ENCODE peak calls at places on chromosomes 6 and 20, in eight cellular contexts. T is OCI-LY7, W is neural progenitor cell, S is fibroblast of pulmonary artery, U is fibroblast of lung, H is IMR-90, R is heart left ventricle, D is right cardiac atrium. Y is an unnamed sample.

GRCh38 chr6:148986608-148987007 is 239.8 kb downstream of the UST start:
- DNase-seq in T (no peak), W (no peak), S (no peak), U (no peak), H (no peak), R (no peak), D (no peak), Y (no peak)

GRCh38 chr6:125944434-125944816 is 12.1 kb upstream of the HINT3 start:
- DNase-seq in T (no peak), W (no peak), S (peak), U (peak), H (peak), R (peak), D (peak), Y (no peak)

GRCh38 chr20:45164906-45165305 is 9.8 kb upstream of the PI3 start:
- DNase-seq in T (no peak), W (no peak), S (no peak), U (no peak), H (no peak), R (no peak), D (no peak), Y (no peak)

GRCh38 chr6:89506716-89507597 is 74.0 kb downstream of the ANKRD6 start:
- DNase-seq in T (no peak), W (no peak), S (no peak), U (no peak), H (no peak), R (no peak), D (no peak), Y (no peak)

GRCh38 chr6:73802366-73802765 is 106.4 kb downstream of the CD109 start:
- DNase-seq in T (no peak), W (no peak), S (no peak), U (peak), H (peak), R (no peak), D (no peak), Y (no peak)

GRCh38 chr6:79756496-79756895 is 125.4 kb downstream of the SH3BGRL2 start:
- DNase-seq in T (no peak), W (no peak), S (no peak), U (peak), H (no peak), R (no peak), D (no peak), Y (no peak)

GRCh38 chr6:39377530-39377929 is 55.0 kb upstream of the KCNK16 start:
- DNase-seq in T (peak), W (peak), S (peak), U (peak), H (peak), R (no peak), D (peak), Y (peak)

GRCh38 chr6:72328775-72329174 is 293.1 kb upstream of the KCNQ5 start:
- DNase-seq in T (no peak), W (no peak), S (peak), U (no peak), H (no peak), R (no peak), D (no peak), Y (no peak)

GRCh38 chr6:90467546-90467945 is 119.3 kb downstream of the MAP3K7 start:
- DNase-seq in T (no peak), W (no peak), S (no peak), U (no peak), H (no peak), R (no peak), D (no peak), Y (no peak)

GRCh38 chr20:49534314-49534713 is 33.6 kb downstream of the PTGIS start:
- DNase-seq in T (peak), W (peak), S (peak), U (peak), H (peak), R (no peak), D (no peak), Y (peak)

GRCh38 chr20:63747622-63748355 is 8.2 kb downstream of the SLC2A4RG start:
- DNase-seq in T (peak), W (no peak), S (no peak), U (no peak), H (no peak), R (no peak), D (no peak), Y (no peak)

GRCh38 chr6:3542032-3542640 is 85.3 kb upstream of the SLC22A23 start:
- DNase-seq in T (no peak), W (no peak), S (no peak), U (no peak), H (no peak), R (no peak), D (no peak), Y (no peak)

DNA sequence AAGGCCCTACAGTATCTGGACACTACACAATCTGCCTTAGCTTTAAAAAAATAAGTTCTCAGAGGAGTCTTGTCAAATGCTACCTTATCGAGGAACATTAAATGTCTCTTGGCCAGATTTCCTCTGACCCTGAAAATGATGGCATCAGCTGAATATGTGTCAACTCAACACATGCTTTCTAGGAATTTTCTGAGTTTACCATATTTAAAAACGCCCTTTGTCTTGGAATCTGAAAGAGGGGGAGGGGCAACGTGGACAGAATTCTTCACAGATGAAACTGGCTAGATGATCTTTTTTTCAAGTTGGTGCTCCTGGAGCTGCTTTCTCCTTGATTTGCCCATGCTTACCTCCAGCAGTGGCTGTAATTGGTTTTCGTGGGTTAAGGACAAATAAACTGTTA is 5.1 kb downstream of the SOX4 start:
- DNase-seq in T (peak), W (no peak), S (peak), U (peak), H (no peak), R (no peak), D (no peak), Y (no peak)
- H3K4me3 ChIP-seq in T (peak), W (peak), S (peak), U (peak), H (peak), R (peak), D (peak), Y (peak)

GRCh38 chr6:27452496-27452897 is 20.4 kb downstream of the ZNF184 start:
- DNase-seq in T (peak), W (no peak), S (peak), U (peak), H (peak), R (no peak), D (no peak), Y (no peak)
- H3K4me3 ChIP-seq in T (no peak), W (no peak), S (no peak), U (no peak), H (no peak), R (no peak), D (no peak), Y (no peak)

DNA sequence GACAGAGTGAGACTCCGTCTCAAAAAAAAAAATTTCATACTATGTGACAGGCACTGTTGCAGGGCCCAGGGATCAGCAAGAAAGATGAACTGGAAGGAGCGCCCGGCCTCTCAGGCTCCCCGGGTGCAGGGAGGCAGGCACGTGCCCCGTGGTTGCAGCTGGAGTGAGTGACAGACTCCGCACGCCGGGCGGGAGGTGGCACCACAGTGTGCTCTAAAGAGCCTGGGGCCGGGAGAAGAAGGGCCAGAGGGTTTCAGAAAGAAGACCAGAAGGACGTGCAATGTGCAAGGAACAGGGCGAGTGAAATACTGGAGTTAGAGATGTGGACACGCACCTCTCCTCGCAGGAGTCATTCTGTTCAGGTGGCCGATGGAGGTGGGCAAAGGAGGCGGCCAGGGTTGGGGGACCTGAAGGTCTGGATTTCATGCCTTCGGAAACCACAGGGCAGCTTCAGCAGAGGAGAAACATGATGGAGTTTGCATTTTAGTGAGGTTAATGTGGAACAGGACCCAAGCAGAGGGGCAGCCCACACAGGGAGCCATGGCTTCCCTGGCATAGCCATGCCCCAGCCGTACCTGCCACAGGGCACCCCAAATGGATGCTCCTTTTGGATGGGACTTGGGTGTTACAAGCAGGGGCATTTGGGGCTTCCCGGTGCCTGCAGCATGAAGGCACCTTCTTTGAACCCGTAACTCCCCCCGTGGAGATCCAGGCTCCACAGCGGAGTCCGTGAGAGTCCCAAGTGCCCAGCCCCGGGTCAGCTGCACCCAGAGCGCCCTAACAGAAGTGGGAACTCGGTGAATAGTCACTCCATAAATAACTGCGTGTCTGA is 226.2 kb downstream of the ERMARD start:
- DNase-seq in T (no peak), W (no peak), S (no peak), U (no peak), H (no peak), R (peak), D (no peak), Y (no peak)
- H3K4me3 ChIP-seq in T (no peak), W (no peak), S (no peak), U (no peak), H (no peak), R (no peak), D (no peak), Y (no peak)

GRCh38 chr6:142304241-142304640 is 2.4 kb downstream of the ADGRG6 start:
- DNase-seq in T (no peak), W (no peak), S (no peak), U (no peak), H (no peak), R (no peak), D (no peak), Y (no peak)
- H3K4me3 ChIP-seq in T (no peak), W (no peak), S (no peak), U (peak), H (no peak), R (no peak), D (no peak), Y (no peak)

GRCh38 chr20:6766433-6766832 is 1.1 kb upstream of the BMP2 start:
- DNase-seq in T (no peak), W (peak), S (no peak), U (no peak), H (no peak), R (no peak), D (no peak), Y (no peak)
- H3K4me3 ChIP-seq in T (no peak), W (no peak), S (no peak), U (peak), H (no peak), R (no peak), D (no peak), Y (no peak)

DNA sequence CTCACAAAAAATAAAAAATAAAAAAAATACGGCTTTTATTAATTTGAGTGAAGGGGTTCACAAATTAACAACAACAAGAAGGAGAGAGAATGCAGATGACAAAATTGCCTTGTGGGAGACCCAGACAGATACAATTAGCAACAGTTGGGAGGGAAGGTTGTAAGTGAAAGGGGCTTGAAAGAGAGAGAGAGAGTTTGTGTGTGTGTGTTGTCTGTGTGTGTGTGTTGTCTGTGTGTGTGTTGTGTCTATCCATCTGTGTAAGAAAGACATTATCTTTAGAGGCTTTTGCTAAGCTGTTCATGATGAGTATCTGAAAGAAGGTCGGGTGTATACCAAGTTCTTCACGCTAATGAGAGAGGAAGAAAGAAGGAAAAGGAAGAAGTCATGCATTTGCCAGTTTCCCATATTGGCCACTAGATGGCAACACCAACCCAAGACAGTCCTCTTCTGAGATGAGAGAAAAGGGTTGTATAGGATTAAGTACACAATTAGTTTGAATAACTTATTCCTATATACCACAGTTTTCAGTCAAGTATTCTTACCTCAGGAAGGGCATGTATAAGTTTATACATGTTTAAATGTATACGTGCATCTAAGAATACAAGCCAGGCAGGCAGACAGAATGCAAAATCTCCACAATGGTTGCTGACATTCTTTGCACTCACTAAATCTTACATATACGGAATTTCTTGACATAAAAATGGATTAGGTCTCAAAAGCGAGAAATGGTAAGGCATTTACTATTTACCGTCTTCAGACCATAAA is 63.7 kb upstream of the CD2AP start:
- DNase-seq in T (peak), W (peak), S (peak), U (peak), H (peak), R (no peak), D (peak), Y (peak)
- H3K4me3 ChIP-seq in T (peak), W (no peak), S (no peak), U (peak), H (peak), R (peak), D (peak), Y (peak)

DNA sequence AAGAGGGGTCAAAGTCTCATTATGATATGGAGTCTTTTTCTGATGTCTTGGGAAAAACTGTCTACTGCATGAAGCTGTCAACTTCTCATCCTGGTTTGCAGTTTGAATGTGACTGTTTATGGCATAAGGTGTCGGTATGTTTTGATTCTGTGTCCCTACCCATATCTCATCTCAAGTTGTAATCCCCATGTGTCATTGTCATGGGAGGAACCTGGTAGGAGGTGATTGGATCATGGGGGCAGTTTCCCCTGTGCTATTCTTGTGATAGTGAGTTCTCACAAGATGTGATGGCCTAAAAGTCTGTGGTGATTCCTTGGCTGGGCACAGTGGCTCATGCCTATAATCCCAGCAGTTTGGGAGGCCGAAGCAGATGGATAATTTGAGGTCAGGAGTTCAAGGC is 47.6 kb downstream of the MRAP2 start:
- DNase-seq in T (no peak), W (no peak), S (no peak), U (no peak), H (no peak), R (no peak), D (no peak), Y (no peak)
- H3K4me3 ChIP-seq in T (no peak), W (no peak), S (no peak), U (no peak), H (no peak), R (no peak), D (no peak), Y (no peak)

GRCh38 chr6:49072146-49072545 is 390.9 kb downstream of the MMUT start:
- DNase-seq in T (no peak), W (no peak), S (peak), U (no peak), H (no peak), R (no peak), D (no peak), Y (no peak)

GRCh38 chr6:49072885-49073620 is 390.0 kb downstream of the MMUT start:
- DNase-seq in T (no peak), W (no peak), S (no peak), U (no peak), H (no peak), R (no peak), D (no peak), Y (no peak)

DNA sequence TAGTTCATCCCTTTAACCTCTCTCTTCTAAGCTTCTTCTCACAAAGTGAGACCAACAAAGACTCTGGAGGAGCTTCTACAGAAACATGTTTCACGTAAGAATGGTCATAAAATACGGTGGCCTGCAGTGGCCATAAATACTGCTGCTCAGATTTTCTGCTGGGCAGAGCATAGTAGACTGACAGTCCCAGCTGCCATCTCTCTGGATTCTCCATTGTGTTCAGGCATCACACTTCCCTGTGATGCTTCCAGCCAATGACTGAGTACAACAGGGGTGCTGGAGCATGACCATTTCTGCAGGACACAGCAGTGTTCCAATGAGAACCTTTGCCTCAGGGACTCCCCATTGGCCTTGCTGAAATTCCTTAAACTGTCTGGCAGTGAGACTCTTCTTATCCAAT is 392.6 kb downstream of the MMUT start:
- DNase-seq in T (no peak), W (no peak), S (no peak), U (no peak), H (no peak), R (no peak), D (no peak), Y (no peak)
- H3K4me3 ChIP-seq in T (no peak), W (no peak), S (no peak), U (no peak), H (no peak), R (no peak), D (no peak), Y (no peak)

GRCh38 chr6:31541658-31542521 is at the start of gene DDX39B:
- DNase-seq in T (peak), W (peak), S (peak), U (peak), H (peak), R (peak), D (peak), Y (peak)
- H3K4me3 ChIP-seq in T (peak), W (peak), S (peak), U (peak), H (peak), R (peak), D (peak), Y (peak)

Y was measured in Jurkat, Clone E6-1.